ENCODE peak calls at places on chromosomes 2 and 18, in six cellular contexts. M is CD8-positive, alpha-beta memory T cell; Z is cerebellum; I is ELF-1; Y is stimulated activated CD4-positive, alpha-beta T cell treated with anti-CD3 and anti-CD28 coated beads, Interleukin-1b, Interleukin-23, amount 100 ng/mL, for 24 hours; L is HEK293T. E is an unnamed sample.

GRCh38 chr2:195477248-195477995 is 179.6 kb upstream of the SLC39A10 start:
- DNase-seq in L (no peak), Y (no peak), M (no peak), Z (no peak), I (no peak), E (no peak)

GRCh38 chr2:229731916-229732315 is 17.6 kb upstream of the DNER start:
- DNase-seq in Z (no peak), Y (no peak), L (no peak), I (peak), M (no peak), E (no peak)

GRCh38 chr2:37798315-37799005 is 126.6 kb upstream of the RMDN2 start:
- DNase-seq in M (no peak), I (no peak), L (no peak), Z (no peak), Y (no peak), E (peak)

GRCh38 chr2:142041105-142041504 is 89.7 kb downstream of the LRP1B start:
- DNase-seq in M (no peak), I (no peak), L (no peak), Z (no peak), Y (no peak), E (no peak)

GRCh38 chr18:46877329-46877987 is 39.8 kb downstream of the PIAS2 start:
- DNase-seq in I (no peak), Y (no peak), M (no peak), Z (no peak), L (no peak), E (peak)

GRCh38 chr2:42128731-42129486 is 40.2 kb upstream of the EML4 start:
- DNase-seq in Y (no peak), I (no peak), L (no peak), Z (no peak), M (no peak), E (peak)

GRCh38 chr2:74834806-74835755 is 1.2 kb downstream of the HK2 start:
- DNase-seq in M (peak), L (peak), I (peak), Y (peak), Z (no peak), E (peak)

GRCh38 chr2:191686079-191686478 is 8.1 kb downstream of the NABP1 start:
- DNase-seq in I (no peak), Y (no peak), L (no peak), Z (no peak), M (no peak), E (no peak)

GRCh38 chr2:155965415-155966070 is 367.0 kb downstream of the NR4A2 start:
- DNase-seq in I (no peak), M (no peak), Y (no peak), L (peak), Z (no peak), E (no peak)

GRCh38 chr2:133977385-133977784 is 276.5 kb upstream of the MGAT5 start:
- DNase-seq in Y (no peak), M (no peak), L (no peak), I (no peak), Z (no peak), E (peak)

E was measured in GF-D8.